ENCODE peak calls at places on chromosomes 4 and X, in seven cellular contexts. E is MM.1S, V is dorsolateral prefrontal cortex, A is A549, D is AG09309, J is GM20000, T is activated B cell treated with CpG ODN at 0.5 μM for 24 hours. P is an unnamed sample.

GRCh38 chrX:146449243-146449642 is 360.3 kb upstream of the CXorf51B start:
- DNase-seq in A (no peak), D (no peak), V (no peak), T (no peak), E (no peak), J (no peak), P (no peak)

GRCh38 chr4:97761760-97762512 is 381.3 kb downstream of the STPG2 start:
- DNase-seq in T (no peak), D (no peak), V (no peak), E (no peak), A (no peak), J (no peak), P (no peak)

GRCh38 chrX:149825424-149825823 is 43.7 kb downstream of the MAGEA9 start:
- DNase-seq in V (no peak), A (no peak), T (no peak), E (peak; percentile 31), D (no peak), J (no peak), P (no peak)

GRCh38 chr4:185504098-185505047 is 30.9 kb downstream of the PDLIM3 start:
- DNase-seq in V (no peak), T (no peak), D (no peak), A (no peak), E (no peak), J (no peak), P (no peak)

GRCh38 chrX:153908219-153908875 is 3.9 kb downstream of the AVPR2 start:
- DNase-seq in J (no peak), A (no peak), V (no peak), D (no peak), T (no peak), E (no peak), P (no peak)

GRCh38 chr4:139153411-139154133 is 23.4 kb downstream of the ELF2 start:
- DNase-seq in T (no peak), E (no peak), J (no peak), V (no peak), A (no peak), D (no peak), P (no peak)

GRCh38 chr4:143406523-143406922 is 69.8 kb downstream of the GAB1 start:
- DNase-seq in T (no peak), J (no peak), V (no peak), D (no peak), E (no peak), A (no peak), P (no peak)

GRCh38 chr4:167826281-167826680 is 266.1 kb upstream of the ANXA10 start:
- DNase-seq in A (no peak), J (no peak), D (no peak), T (no peak), V (no peak), E (no peak), P (no peak)

GRCh38 chr4:107069049-107069448 is 32.9 kb upstream of the DKK2 start:
- DNase-seq in D (peak; percentile 43), A (no peak), E (no peak), T (no peak), V (no peak), J (no peak), P (no peak)

GRCh38 chr4:6908397-6909112 is 1.1 kb upstream of the TBC1D14 start:
- DNase-seq in D (no peak), V (no peak), E (no peak), T (no peak), A (no peak), J (no peak), P (no peak)

GRCh38 chrX:47796433-47796906 is 40.2 kb upstream of the ZNF81 start:
- DNase-seq in V (no peak), E (no peak), D (peak; percentile 20), J (no peak), T (no peak), A (no peak), P (no peak)

DNA sequence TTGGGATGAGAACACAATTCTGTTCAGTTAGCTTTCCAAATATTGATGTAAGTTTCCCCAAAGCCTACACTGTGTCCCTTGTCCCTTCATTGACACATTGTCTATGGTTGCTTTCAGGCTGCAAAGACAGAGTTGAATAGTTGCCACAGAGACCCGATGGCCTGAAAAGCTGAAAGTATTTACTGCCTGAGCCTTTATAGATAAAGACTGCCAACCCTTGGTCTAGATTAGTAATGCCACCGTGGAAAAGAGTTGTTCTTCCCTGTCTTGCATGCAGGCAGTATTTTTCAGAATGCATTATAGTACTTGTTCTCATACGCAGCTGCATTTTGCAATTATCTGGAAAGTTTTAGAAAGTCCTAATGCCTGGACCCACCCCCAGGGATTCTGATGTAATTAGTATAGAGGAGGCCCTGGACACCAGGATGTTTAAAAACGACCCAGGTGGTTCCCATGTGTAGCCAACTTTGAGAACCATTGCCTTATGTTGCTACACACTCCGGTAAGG is 180.8 kb downstream of the FRMPD4 start:
- DNase-seq in V (no peak), A (no peak), J (no peak), T (no peak), E (no peak), D (no peak), P (no peak)
- TF ChIP-seq CTCF in V (no peak), A (peak; percentile 21), J (no peak), T (no peak), E (no peak), D (peak; percentile 18), P (no peak)

GRCh38 chrX:123455693-123456092 is 271.6 kb downstream of the GRIA3 start:
- DNase-seq in T (no peak), E (no peak), J (no peak), V (no peak), A (no peak), D (no peak), P (no peak)

GRCh38 chrX:123454712-123455431 is 270.8 kb downstream of the GRIA3 start:
- DNase-seq in D (no peak), V (no peak), T (no peak), A (no peak), E (peak; percentile 62), J (peak; percentile 0), P (no peak)

DNA sequence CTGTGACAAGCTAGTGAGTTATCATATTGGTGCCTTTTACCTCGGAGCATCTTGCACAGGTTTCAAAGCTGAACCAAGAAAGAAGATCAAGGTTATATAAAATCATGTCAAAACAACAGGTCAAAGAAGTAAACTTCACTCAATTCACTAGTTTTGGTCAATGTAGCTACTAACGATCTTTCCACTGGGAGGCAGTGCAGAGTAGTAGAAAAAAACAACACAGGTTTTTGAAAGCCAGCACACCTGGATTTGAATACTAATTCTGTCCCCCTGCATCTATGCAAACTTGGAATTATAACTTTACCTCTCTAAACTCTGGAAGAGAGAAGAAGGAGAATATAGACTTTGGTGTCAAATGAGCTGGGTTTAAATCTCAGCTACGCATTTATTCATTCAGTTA is 266.1 kb downstream of the GRIA3 start:
- DNase-seq in J (peak; percentile 6), T (no peak), D (no peak), V (no peak), A (peak; percentile 1), E (peak; percentile 43), P (no peak)
- TF ChIP-seq CTCF in J (peak; percentile 10), T (no peak), D (peak; percentile 22), V (no peak), A (peak; percentile 55), E (peak; percentile 64), P (no peak)

GRCh38 chr4:43776371-43776770 is 672.2 kb downstream of the KCTD8 start:
- DNase-seq in V (no peak), A (peak; percentile 0), T (no peak), E (peak; percentile 57), D (no peak), J (peak; percentile 5), P (no peak)
- TF ChIP-seq CTCF in V (peak; percentile 52), A (peak; percentile 12), T (no peak), E (peak; percentile 48), D (no peak), J (no peak), P (no peak)

GRCh38 chr4:105288121-105288520 is 141.4 kb downstream of the TET2 start:
- DNase-seq in E (no peak), V (no peak), J (no peak), T (no peak), D (no peak), A (no peak), P (no peak)
- TF ChIP-seq CTCF in E (no peak), V (no peak), J (no peak), T (no peak), D (no peak), A (no peak), P (no peak)

GRCh38 chr4:105495667-105496066 is 21.8 kb upstream of the PPA2 start:
- DNase-seq in V (no peak), E (no peak), D (no peak), J (no peak), A (no peak), T (no peak), P (no peak)

DNA sequence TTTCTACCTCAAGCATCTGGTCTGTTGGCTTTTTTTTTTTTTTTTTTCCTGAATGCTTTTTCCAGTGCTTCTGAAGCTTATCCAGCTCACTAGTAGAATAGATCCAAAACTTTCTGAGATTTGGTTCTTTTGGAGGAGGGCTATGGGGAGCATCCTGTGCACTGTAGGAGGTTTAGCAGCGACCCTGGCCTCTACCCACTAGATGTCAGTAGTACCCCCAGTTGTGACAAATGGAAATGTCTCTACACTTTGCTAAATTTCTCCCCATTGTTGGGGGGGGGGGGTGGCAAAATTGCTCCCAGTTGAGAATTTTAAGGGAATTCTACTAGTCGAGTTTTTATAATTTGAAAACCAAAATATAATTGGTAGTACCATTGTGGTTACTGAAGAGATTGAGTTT is 23.0 kb upstream of the PPA2 start:
- DNase-seq in V (no peak), A (no peak), E (peak; percentile 33), J (no peak), D (no peak), T (no peak), P (no peak)
- TF ChIP-seq CTCF in V (no peak), A (no peak), E (peak; percentile 54), J (no peak), D (no peak), T (no peak), P (no peak)

DNA sequence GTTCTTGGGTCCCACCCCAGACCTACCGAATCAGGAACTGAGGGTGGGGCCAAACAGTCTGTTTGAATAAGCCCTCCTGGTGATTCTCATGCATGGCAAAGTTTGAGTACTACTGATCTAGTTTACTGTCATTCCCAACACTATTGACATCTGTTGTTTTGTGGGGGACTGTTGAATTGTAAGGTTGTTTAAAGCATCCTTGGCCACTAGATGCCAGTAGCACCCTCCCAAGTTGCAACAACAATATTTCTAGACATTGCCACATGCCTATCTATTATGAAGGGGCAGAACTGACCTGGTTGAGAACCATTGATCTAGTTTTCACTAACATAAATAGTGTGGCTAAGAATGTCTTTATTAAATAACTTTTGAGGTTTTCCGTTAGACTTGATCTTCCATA is 15.1 kb downstream of the TAF9B start:
- DNase-seq in V (no peak), A (no peak), E (no peak), J (no peak), T (no peak), D (no peak), P (no peak)
- TF ChIP-seq CTCF in V (no peak), A (peak; percentile 20), E (peak; percentile 42), J (no peak), T (no peak), D (peak; percentile 42), P (no peak)

P was measured in CD14-positive monocyte.